ENCODE peak calls at places on chromosomes 5 and 9, in four cellular contexts. Y is aorta, C is mesenchymal stem cell, Z is uterus. T is an unnamed sample.

GRCh38 chr5:137207023-137207760 is 291.9 kb downstream of the SPOCK1 start:
- DNase-seq in Y (no peak), C (no peak), Z (no peak), T (no peak)

GRCh38 chr5:28734396-28734795 is 1696.0 kb upstream of the CDH9 start:
- DNase-seq in Y (no peak), C (no peak), Z (no peak), T (no peak)

GRCh38 chr9:19456996-19457693 is 48.3 kb downstream of the ACER2 start:
- DNase-seq in Y (no peak), C (peak; percentile 77), Z (peak; percentile 75), T (peak; percentile 73)

GRCh38 chr5:125176005-125176390 is 429.6 kb upstream of the ZNF608 start:
- DNase-seq in Y (no peak), C (no peak), Z (no peak), T (no peak)

GRCh38 chr5:15702102-15702501 is 202.1 kb downstream of the FBXL7 start:
- DNase-seq in Y (no peak), C (peak; percentile 79), Z (no peak), T (no peak)

GRCh38 chr5:137088175-137088574 is 411.0 kb downstream of the SPOCK1 start:
- DNase-seq in Y (no peak), C (no peak), Z (no peak), T (no peak)

GRCh38 chr9:14766299-14766698 is 43.8 kb upstream of the CER1 start:
- DNase-seq in Y (no peak), C (no peak), Z (no peak), T (no peak)

GRCh38 chr5:148808864-148809642 is 17.4 kb upstream of the ADRB2 start:
- DNase-seq in Y (no peak), C (no peak), Z (no peak), T (no peak)

GRCh38 chr5:75465480-75465879 is 45.9 kb downstream of the CERT1 start:
- DNase-seq in Y (no peak), C (no peak), Z (no peak), T (no peak)

GRCh38 chr9:116027511-116027910 is 126.1 kb upstream of the PAPPA start:
- DNase-seq in Y (no peak), C (peak; percentile 73), Z (no peak), T (no peak)

GRCh38 chr5:59279979-59280378 is 613.5 kb downstream of the PDE4D start:
- DNase-seq in Y (no peak), C (no peak), Z (no peak), T (no peak)

GRCh38 chr5:112289465-112289864 is 129.6 kb downstream of the EPB41L4A start:
- DNase-seq in Y (no peak), C (no peak), Z (no peak), T (no peak)

GRCh38 chr9:27085456-27085855 is 23.6 kb upstream of the TEK start:
- DNase-seq in Y (no peak), C (no peak), Z (no peak), T (no peak)

GRCh38 chr9:81682797-81683196 is 6.5 kb downstream of the TLE1 start:
- DNase-seq in Y (no peak), C (peak; percentile 26), Z (no peak), T (no peak)

GRCh38 chr9:114603183-114603582 is 7.9 kb upstream of the TMEM268 start:
- DNase-seq in Y (no peak), C (no peak), Z (no peak), T (no peak)

GRCh38 chr9:127463891-127464290 is 12.6 kb downstream of the LRSAM1 start:
- DNase-seq in Y (no peak), C (peak; percentile 40), Z (no peak), T (no peak)

GRCh38 chr5:110514030-110514429 is 212.4 kb downstream of the TMEM232 start:
- DNase-seq in Y (no peak), C (no peak), Z (no peak), T (no peak)

GRCh38 chr9:77018058-77019009 is 1.1 kb upstream of the FOXB2 start:
- DNase-seq in Y (peak; percentile 78), C (no peak), Z (no peak), T (no peak)

GRCh38 chr5:179285236-179285635 is 60.0 kb downstream of the ADAMTS2 start:
- DNase-seq in Y (peak; percentile 85), C (peak; percentile 78), Z (peak; percentile 76), T (peak; percentile 56)

GRCh38 chr5:152505442-152506042 is 100.5 kb upstream of the NMUR2 start:
- DNase-seq in Y (no peak), C (peak; percentile 47), Z (no peak), T (no peak)

GRCh38 chr5:35198681-35199080 is 31.6 kb downstream of the PRLR start:
- DNase-seq in Y (no peak), C (peak; percentile 83), Z (no peak), T (no peak)

GRCh38 chr5:69493235-69493925 is 790 bp downstream of the OCLN start:
- DNase-seq in Y (peak; percentile 77), C (peak; percentile 33), Z (no peak), T (no peak)

GRCh38 chr9:97543568-97543967 is 42.1 kb downstream of the TMOD1 start:
- DNase-seq in Y (no peak), C (no peak), Z (peak; percentile 9), T (no peak)

GRCh38 chr9:79573697-79573976 is 1.9 kb downstream of the TLE4 start:
- DNase-seq in Y (no peak), C (no peak), Z (no peak), T (no peak)

GRCh38 chr5:2352101-2352861 is 399.2 kb downstream of the IRX2 start:
- DNase-seq in Y (no peak), C (no peak), Z (no peak), T (no peak)

GRCh38 chr9:4106744-4107143 is 193.1 kb downstream of the GLIS3 start:
- DNase-seq in Y (no peak), C (peak; percentile 98), Z (no peak), T (no peak)

GRCh38 chr5:113178073-113178779 is 201.6 kb downstream of the DCP2 start:
- DNase-seq in Y (no peak), C (no peak), Z (no peak), T (no peak)

GRCh38 chr5:134594797-134595457 is 37.7 kb downstream of the SAR1B start:
- DNase-seq in Y (no peak), C (no peak), Z (no peak), T (no peak)

GRCh38 chr5:63401434-63402046 is 560.7 kb downstream of the HTR1A start:
- DNase-seq in Y (peak; percentile 79), C (peak; percentile 45), Z (peak; percentile 12), T (peak; percentile 64)

GRCh38 chr5:32308951-32309350 is 3.8 kb downstream of the MTMR12 start:
- DNase-seq in Y (no peak), C (no peak), Z (no peak), T (no peak)

GRCh38 chr5:119801570-119801969 is 172.2 kb downstream of the FAM170A start:
- DNase-seq in Y (no peak), C (no peak), Z (no peak), T (no peak)

GRCh38 chr5:31536873-31537272 is 4.8 kb downstream of the C5orf22 start:
- DNase-seq in Y (no peak), C (no peak), Z (no peak), T (no peak)

GRCh38 chr9:135341612-135342169 is 137.9 kb upstream of the PPP1R26 start:
- DNase-seq in Y (peak; percentile 61), C (no peak), Z (no peak), T (no peak)

GRCh38 chr9:135340143-135340655 is 139.4 kb upstream of the PPP1R26 start:
- DNase-seq in Y (peak; percentile 24), C (no peak), Z (peak; percentile 7), T (no peak)

GRCh38 chr9:135340726-135341475 is 138.7 kb upstream of the PPP1R26 start:
- DNase-seq in Y (peak; percentile 56), C (no peak), Z (peak; percentile 4), T (peak; percentile 41)

GRCh38 chr9:135338546-135338945 is 141.0 kb upstream of the PPP1R26 start:
- DNase-seq in Y (peak; percentile 53), C (no peak), Z (peak; percentile 6), T (peak; percentile 7)

GRCh38 chr9:135339378-135339973 is 140.1 kb upstream of the PPP1R26 start:
- DNase-seq in Y (peak; percentile 62), C (no peak), Z (peak; percentile 8), T (peak; percentile 4)
- H3K27me3 ChIP-seq in Y (no peaks in the 10 kb centered on the region), C (peaks cover 50% of the 10 kb centered on the region), Z (no peaks in the 10 kb centered on the region), T (peaks cover 11% of the 10 kb centered on the region)

GRCh38 chr5:88145603-88146467 is 122.8 kb downstream of the TMEM161B start:
- DNase-seq in Y (no peak), C (peak; percentile 10), Z (no peak), T (no peak)
- H3K4me3 ChIP-seq in Y (peak overlapping the region; percentile 0), C (no peak overlapping the region), Z (peak overlapping the region; percentile 23), T (peak overlapping the region; percentile 66)

DNA sequence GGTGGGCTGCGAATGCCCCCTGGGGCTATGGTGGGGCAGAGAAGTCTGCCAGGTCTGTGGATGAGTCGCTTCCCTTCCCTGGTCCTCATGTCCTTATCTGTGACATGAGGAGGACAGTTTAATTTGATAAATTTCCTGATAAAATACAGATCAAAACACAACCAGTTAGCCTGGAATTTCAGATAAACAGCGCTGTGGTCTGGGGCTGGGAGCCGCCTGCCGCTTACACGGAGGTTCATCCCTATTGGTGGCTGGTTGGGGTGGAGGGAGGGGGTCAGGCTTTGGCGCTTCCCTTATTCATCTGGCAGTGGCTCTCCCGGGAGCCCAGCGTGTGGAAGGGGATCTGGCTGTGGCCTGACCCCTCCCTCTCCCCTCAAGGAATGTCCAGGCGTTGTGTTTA is 17.9 kb downstream of the CRB2 start:
- DNase-seq in Y (no peak), C (peak; percentile 38), Z (peak; percentile 62), T (no peak)
- H3K27me3 ChIP-seq in Y (no peaks in the 10 kb centered on the region), C (peaks cover 90% of the 10 kb centered on the region), Z (no peaks in the 10 kb centered on the region), T (no peaks in the 10 kb centered on the region)

GRCh38 chr9:129145316-129145715 is 32.7 kb downstream of the IER5L start:
- DNase-seq in Y (no peak), C (peak; percentile 40), Z (no peak), T (no peak)
- H3K4me3 ChIP-seq in Y (no peak overlapping the region), C (no peak overlapping the region), Z (no peak overlapping the region), T (no peak overlapping the region)

DNA sequence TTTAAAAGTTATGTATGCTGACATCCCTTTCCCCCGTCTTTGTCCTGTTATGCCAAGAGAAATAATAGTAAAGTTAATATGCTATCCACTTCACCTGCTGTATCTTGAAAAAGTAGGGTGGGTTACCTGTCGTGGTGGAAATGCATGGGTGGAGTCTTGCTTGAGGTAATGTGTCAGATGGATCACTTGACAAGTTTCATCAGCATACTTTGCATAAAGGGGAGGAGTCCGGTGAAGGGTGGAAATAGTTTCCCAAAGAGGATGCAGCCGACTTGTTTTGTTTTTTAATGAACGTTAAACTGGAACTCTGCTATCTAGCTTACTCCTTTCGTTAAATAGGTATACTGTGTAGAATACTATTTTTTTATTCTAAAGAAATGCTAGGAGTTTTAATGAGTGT is 9.0 kb upstream of the DMRT3 start:
- DNase-seq in Y (no peak), C (no peak), Z (no peak), T (no peak)
- H3K27me3 ChIP-seq in Y (no peaks in the 10 kb centered on the region), C (peaks cover 61% of the 10 kb centered on the region), Z (peaks cover 22% of the 10 kb centered on the region), T (peaks cover 91% of the 10 kb centered on the region)

DNA sequence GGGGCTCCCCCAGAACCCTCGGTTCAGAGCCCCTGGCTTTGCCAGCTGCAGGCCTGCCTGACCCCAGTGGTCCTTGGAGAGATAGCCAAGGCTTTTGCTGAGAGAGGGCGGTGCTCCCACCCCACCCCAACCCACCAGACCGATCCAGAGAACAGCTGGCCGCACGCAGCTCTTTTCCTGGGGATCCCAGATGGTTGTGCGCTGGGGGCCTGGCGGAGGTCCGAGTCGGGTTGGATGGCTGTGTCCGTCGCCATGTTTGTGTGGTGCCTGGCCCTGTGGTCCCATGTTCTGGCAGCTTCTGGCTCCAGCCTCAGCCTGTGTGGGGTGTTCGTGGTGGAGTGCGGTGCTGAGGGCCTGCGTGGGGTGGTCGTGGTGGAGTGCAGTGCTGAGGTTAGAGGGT is 97.5 kb downstream of the RXRA start:
- DNase-seq in Y (no peak), C (no peak), Z (no peak), T (no peak)
- H3K4me3 ChIP-seq in Y (no peak overlapping the region), C (no peak overlapping the region), Z (no peak overlapping the region), T (no peak overlapping the region)

GRCh38 chr5:146395233-146395632 is 51.9 kb upstream of the TCERG1 start:
- DNase-seq in Y (no peak), C (no peak), Z (no peak), T (no peak)
- H3K27me3 ChIP-seq in Y (peaks cover 2% of the 10 kb centered on the region), C (peaks cover 58% of the 10 kb centered on the region), Z (no peaks in the 10 kb centered on the region), T (no peaks in the 10 kb centered on the region)